ENCODE peak calls at places on chromosome 9, in seven cellular contexts. N is stomach, D is RWPE1, A is fibroblast of the aortic adventitia, B is lung, J is spleen, S is BE2C. K is an unnamed sample.

GRCh38 chr9:130943226-130943625 is 4.2 kb upstream of the FIBCD1 start:
- DNase-seq in D (no peak), B (no peak), J (no peak), A (no peak), S (no peak), N (no peak), K (no peak)

GRCh38 chr9:110307191-110307590 is 30.5 kb downstream of the TXNDC8 start:
- DNase-seq in A (no peak), B (no peak), D (no peak), S (no peak), J (no peak), N (no peak), K (no peak)

GRCh38 chr9:12859704-12860251 is 85.0 kb downstream of the LURAP1L start:
- DNase-seq in B (no peak), J (no peak), S (no peak), D (peak; percentile 48), A (peak; percentile 96), N (no peak), K (no peak)

GRCh38 chr9:113298924-113299770 is 4.0 kb downstream of the RNF183 start:
- DNase-seq in N (no peak), A (no peak), D (no peak), B (no peak), J (no peak), S (no peak), K (no peak)

GRCh38 chr9:16681659-16681990 is 188.8 kb downstream of the BNC2 start:
- DNase-seq in S (no peak), J (no peak), A (no peak), B (no peak), D (no peak), N (no peak), K (no peak)

GRCh38 chr9:91795500-91796241 is 154.4 kb downstream of the ROR2 start:
- DNase-seq in J (no peak), A (peak; percentile 15), D (peak; percentile 57), S (no peak), B (no peak), N (no peak), K (peak; percentile 52)

GRCh38 chr9:84111726-84112125 is 131.1 kb downstream of the RMI1 start:
- DNase-seq in N (no peak), A (peak; percentile 4), S (no peak), D (peak; percentile 56), B (no peak), J (no peak), K (no peak)

GRCh38 chr9:114097613-114098020 is 1.5 kb downstream of the KIF12 start:
- DNase-seq in J (peak; percentile 50), S (no peak), A (no peak), B (no peak), D (no peak), N (peak; percentile 63), K (no peak)

GRCh38 chr9:77221431-77221830 is 44.1 kb downstream of the VPS13A start:
- DNase-seq in A (no peak), D (no peak), B (no peak), S (no peak), N (no peak), J (no peak), K (no peak)

GRCh38 chr9:107355394-107355793 is 72.3 kb downstream of the RAD23B start:
- DNase-seq in B (no peak), N (no peak), A (no peak), J (no peak), S (no peak), D (no peak), K (no peak)

GRCh38 chr9:25322138-25322537 is 356.1 kb downstream of the TUSC1 start:
- DNase-seq in J (no peak), S (no peak), D (no peak), A (no peak), N (no peak), B (no peak), K (no peak)
- TF ChIP-seq CTCF in J (no peak), S (no peak), D (no peak), A (no peak), N (no peak), B (no peak), K (no peak)

GRCh38 chr9:133642708-133643361 is 6.7 kb downstream of the DBH start:
- DNase-seq in D (no peak), N (no peak), S (no peak), J (no peak), B (no peak), A (no peak), K (no peak)

GRCh38 chr9:133640160-133640559 is 4.0 kb downstream of the DBH start:
- DNase-seq in N (no peak), S (no peak), D (no peak), A (no peak), B (no peak), J (no peak), K (no peak)

GRCh38 chr9:133640580-133641395 is 4.6 kb downstream of the DBH start:
- DNase-seq in N (no peak), S (no peak), B (no peak), D (no peak), J (no peak), A (no peak), K (no peak)

GRCh38 chr9:133641861-133642595 is 5.9 kb downstream of the DBH start:
- DNase-seq in D (no peak), A (no peak), S (no peak), B (no peak), N (no peak), J (no peak), K (no peak)

DNA sequence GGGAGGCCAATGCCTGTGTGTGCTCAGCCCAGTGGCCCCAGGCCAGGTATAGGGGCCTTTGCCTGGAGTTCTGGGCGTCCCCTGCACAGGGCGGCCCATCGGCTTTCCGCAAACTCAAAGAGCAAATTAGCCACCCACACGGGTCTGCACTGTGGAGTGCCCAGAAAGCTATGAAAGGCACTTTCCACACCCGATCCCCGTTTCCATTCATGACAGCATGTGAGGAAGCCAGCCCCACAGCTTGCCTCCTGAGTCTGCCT is 5.2 kb downstream of the DBH start:
- DNase-seq in B (no peak), J (no peak), N (no peak), S (no peak), D (no peak), A (no peak), K (no peak)
- TF ChIP-seq CTCF in B (no peak), J (no peak), N (no peak), S (no peak), D (no peak), A (no peak), K (no peak)

GRCh38 chr9:137305060-137305787 is 3.2 kb upstream of the NRARP start:
- DNase-seq in D (no peak), A (no peak), B (peak; percentile 63), J (peak; percentile 89), N (peak; percentile 69), S (peak; percentile 39), K (peak; percentile 39)
- TF ChIP-seq CTCF in D (peak; percentile 26), A (peak; percentile 17), B (no peak), J (no peak), N (no peak), S (no peak), K (no peak)

DNA sequence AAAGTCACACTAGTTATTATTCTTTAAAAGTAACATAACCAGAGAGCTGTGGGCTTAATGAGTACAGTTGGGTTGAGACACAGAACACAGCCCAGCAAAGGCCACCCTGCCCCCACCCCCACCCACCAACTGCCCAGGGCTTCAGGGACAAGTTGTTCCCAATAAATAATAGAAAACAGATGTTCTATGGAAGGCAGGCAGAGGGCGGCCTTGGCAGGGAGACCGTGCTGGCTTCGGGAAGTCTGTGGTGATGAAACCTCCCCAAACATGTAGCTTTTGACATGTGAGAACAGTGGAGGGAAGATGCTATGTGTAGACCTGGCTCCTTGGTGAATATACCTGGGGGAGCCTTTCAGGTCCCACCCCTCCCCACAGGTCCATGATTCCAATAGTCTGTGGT is 10.0 kb downstream of the TRAF1 start:
- DNase-seq in B (no peak), N (no peak), A (peak; percentile 84), J (no peak), D (no peak), S (peak; percentile 70), K (peak; percentile 75)
- TF ChIP-seq CTCF in B (no peak), N (no peak), A (peak; percentile 28), J (no peak), D (no peak), S (peak; percentile 21), K (no peak)

GRCh38 chr9:115717298-115717697 is 436.3 kb upstream of the PAPPA start:
- DNase-seq in S (no peak), B (no peak), D (no peak), N (no peak), J (no peak), A (peak; percentile 32), K (no peak)
- TF ChIP-seq CTCF in S (no peak), B (no peak), D (no peak), N (no peak), J (no peak), A (no peak), K (no peak)